ENCODE peak calls at places on chromosomes 4 and X, in eight cellular contexts. One of them, this sample, is unnamed.

GRCh38 chrX:140091276-140091886 is 126.1 kb upstream of the CXorf66 start:
- DNase-seq in spleen: peak; percentile 81
- DNase-seq in HCT116: no peak
- DNase-seq in IMR-90: no peak
- DNase-seq in breast epithelium: no peak
- DNase-seq in adrenal gland: peak; percentile 43
- DNase-seq in K562: peak; percentile 37
- DNase-seq in ovary: no peak
- DNase-seq in this sample: no peak

GRCh38 chr4:69167300-69167699 is 47.2 kb downstream of the UGT2B11 start:
- DNase-seq in K562: no peak
- DNase-seq in IMR-90: peak; percentile 2
- DNase-seq in spleen: no peak
- DNase-seq in adrenal gland: no peak
- DNase-seq in breast epithelium: no peak
- DNase-seq in ovary: no peak
- DNase-seq in HCT116: no peak
- DNase-seq in this sample: no peak

GRCh38 chr4:145207934-145208333 is 27.5 kb upstream of the OTUD4 start:
- DNase-seq in breast epithelium: no peak
- DNase-seq in adrenal gland: no peak
- DNase-seq in K562: no peak
- DNase-seq in ovary: no peak
- DNase-seq in HCT116: no peak
- DNase-seq in IMR-90: no peak
- DNase-seq in spleen: no peak
- DNase-seq in this sample: no peak

GRCh38 chr4:6351246-6352000 is 81.8 kb downstream of the WFS1 start:
- DNase-seq in HCT116: no peak
- DNase-seq in breast epithelium: no peak
- DNase-seq in IMR-90: no peak
- DNase-seq in K562: no peak
- DNase-seq in adrenal gland: no peak
- DNase-seq in ovary: no peak
- DNase-seq in spleen: no peak
- DNase-seq in this sample: no peak

GRCh38 chrX:153920546-153920945 is 5.5 kb downstream of the ARHGAP4 start:
- DNase-seq in ovary: no peak
- DNase-seq in K562: no peak
- DNase-seq in spleen: no peak
- DNase-seq in breast epithelium: no peak
- DNase-seq in IMR-90: no peak
- DNase-seq in HCT116: no peak
- DNase-seq in adrenal gland: no peak
- DNase-seq in this sample: no peak

GRCh38 chr4:4991541-4992099 is 27.6 kb downstream of the CYTL1 start:
- DNase-seq in spleen: no peak
- DNase-seq in ovary: peak; percentile 15
- DNase-seq in IMR-90: no peak
- DNase-seq in adrenal gland: no peak
- DNase-seq in HCT116: no peak
- DNase-seq in breast epithelium: no peak
- DNase-seq in K562: no peak
- DNase-seq in this sample: no peak

GRCh38 chr4:173370130-173370476 is 651 bp upstream of the SAP30 start:
- DNase-seq in HCT116: no peak
- DNase-seq in IMR-90: no peak
- DNase-seq in adrenal gland: peak; percentile 62
- DNase-seq in K562: peak; percentile 60
- DNase-seq in spleen: peak; percentile 91
- DNase-seq in breast epithelium: peak; percentile 60
- DNase-seq in ovary: peak; percentile 62
- DNase-seq in this sample: no peak

GRCh38 chrX:153408871-153409351 is 2.4 kb upstream of the ZFP92 start:
- DNase-seq in spleen: peak; percentile 73
- DNase-seq in adrenal gland: no peak
- DNase-seq in K562: no peak
- DNase-seq in ovary: no peak
- DNase-seq in IMR-90: no peak
- DNase-seq in HCT116: no peak
- DNase-seq in breast epithelium: no peak
- DNase-seq in this sample: no peak

GRCh38 chrX:5399403-5399802 is 829.3 kb downstream of the NLGN4X start:
- DNase-seq in HCT116: no peak
- DNase-seq in breast epithelium: no peak
- DNase-seq in IMR-90: no peak
- DNase-seq in ovary: no peak
- DNase-seq in adrenal gland: no peak
- DNase-seq in spleen: no peak
- DNase-seq in K562: no peak
- DNase-seq in this sample: no peak

GRCh38 chr4:84726356-84726755 is 143.4 kb downstream of the CDS1 start:
- DNase-seq in IMR-90: peak; percentile 8
- DNase-seq in ovary: no peak
- DNase-seq in K562: no peak
- DNase-seq in spleen: no peak
- DNase-seq in adrenal gland: no peak
- DNase-seq in HCT116: no peak
- DNase-seq in breast epithelium: no peak
- DNase-seq in this sample: no peak

GRCh38 chrX:153667931-153668396 is 5.6 kb downstream of the PNCK start:
- DNase-seq in K562: peak; percentile 76
- DNase-seq in breast epithelium: peak; percentile 75
- DNase-seq in IMR-90: peak; percentile 64
- DNase-seq in spleen: peak; percentile 89
- DNase-seq in adrenal gland: peak; percentile 86
- DNase-seq in ovary: peak; percentile 87
- DNase-seq in HCT116: peak; percentile 50
- DNase-seq in this sample: peak; percentile 86

GRCh38 chrX:113384628-113385027 is 544.0 kb upstream of the AMOT start:
- DNase-seq in breast epithelium: no peak
- DNase-seq in K562: no peak
- DNase-seq in spleen: no peak
- DNase-seq in ovary: no peak
- DNase-seq in adrenal gland: peak; percentile 38
- DNase-seq in IMR-90: peak; percentile 41
- DNase-seq in HCT116: no peak
- DNase-seq in this sample: no peak

GRCh38 chrX:68912113-68912980 is 83.5 kb downstream of the EFNB1 start:
- DNase-seq in IMR-90: no peak
- DNase-seq in spleen: no peak
- DNase-seq in breast epithelium: no peak
- DNase-seq in K562: no peak
- DNase-seq in adrenal gland: no peak
- DNase-seq in HCT116: no peak
- DNase-seq in ovary: peak; percentile 35
- DNase-seq in this sample: no peak

GRCh38 chrX:70592091-70592490 is 147.5 kb downstream of the DLG3 start:
- DNase-seq in breast epithelium: no peak
- DNase-seq in HCT116: peak; percentile 26
- DNase-seq in spleen: no peak
- DNase-seq in IMR-90: peak; percentile 63
- DNase-seq in K562: no peak
- DNase-seq in ovary: no peak
- DNase-seq in adrenal gland: no peak
- DNase-seq in this sample: peak; percentile 22

GRCh38 chrX:69298466-69299140 is 133.3 kb upstream of the PJA1 start:
- DNase-seq in adrenal gland: no peak
- DNase-seq in HCT116: no peak
- DNase-seq in K562: no peak
- DNase-seq in ovary: no peak
- DNase-seq in IMR-90: peak; percentile 4
- DNase-seq in breast epithelium: no peak
- DNase-seq in spleen: no peak
- DNase-seq in this sample: no peak

GRCh38 chr4:110198472-110199419 is at the start of gene ELOVL6:
- DNase-seq in IMR-90: peak; percentile 72
- DNase-seq in ovary: peak; percentile 55
- DNase-seq in spleen: peak; percentile 80
- DNase-seq in breast epithelium: no peak
- DNase-seq in HCT116: peak; percentile 61
- DNase-seq in K562: peak; percentile 82
- DNase-seq in adrenal gland: peak; percentile 62
- DNase-seq in this sample: peak; percentile 47
- TF ChIP-seq POLR2A in IMR-90: peak; percentile 44
- TF ChIP-seq POLR2A in ovary: no peak
- TF ChIP-seq POLR2A in spleen: no peak
- TF ChIP-seq POLR2A in breast epithelium: no peak
- TF ChIP-seq POLR2A in HCT116: peak; percentile 70
- TF ChIP-seq POLR2A in K562: peak; percentile 84
- TF ChIP-seq POLR2A in adrenal gland: no peak
- TF ChIP-seq POLR2A in this sample: peak; percentile 9

GRCh38 chrX:318739-319578 is at the start of gene GTPBP6:
- DNase-seq in adrenal gland: peak; percentile 99
- DNase-seq in ovary: peak; percentile 99
- DNase-seq in breast epithelium: peak; percentile 100
- DNase-seq in IMR-90: peak; percentile 100
- DNase-seq in spleen: peak; percentile 100
- DNase-seq in K562: peak; percentile 89
- DNase-seq in HCT116: peak; percentile 95
- DNase-seq in this sample: peak; percentile 88

GRCh38 chrX:319579-320125 is 1.1 kb upstream of the GTPBP6 start:
- DNase-seq in breast epithelium: no peak
- DNase-seq in HCT116: no peak
- DNase-seq in IMR-90: no peak
- DNase-seq in K562: no peak
- DNase-seq in spleen: peak; percentile 93
- DNase-seq in adrenal gland: peak; percentile 58
- DNase-seq in ovary: no peak
- DNase-seq in this sample: no peak

GRCh38 chrX:316351-317325 is 2.0 kb downstream of the GTPBP6 start:
- DNase-seq in K562: no peak
- DNase-seq in IMR-90: no peak
- DNase-seq in HCT116: no peak
- DNase-seq in breast epithelium: no peak
- DNase-seq in adrenal gland: no peak
- DNase-seq in ovary: no peak
- DNase-seq in spleen: peak; percentile 89
- DNase-seq in this sample: no peak

GRCh38 chrX:317424-318067 is 1.1 kb downstream of the GTPBP6 start:
- DNase-seq in HCT116: no peak
- DNase-seq in ovary: no peak
- DNase-seq in adrenal gland: no peak
- DNase-seq in spleen: no peak
- DNase-seq in IMR-90: no peak
- DNase-seq in K562: peak; percentile 95
- DNase-seq in breast epithelium: no peak
- DNase-seq in this sample: no peak

GRCh38 chrX:318068-318738 is 393 bp downstream of the GTPBP6 start:
- DNase-seq in HCT116: peak; percentile 97
- DNase-seq in spleen: peak; percentile 97
- DNase-seq in adrenal gland: peak; percentile 97
- DNase-seq in K562: peak; percentile 88
- DNase-seq in IMR-90: peak; percentile 97
- DNase-seq in breast epithelium: peak; percentile 100
- DNase-seq in ovary: peak; percentile 98
- DNase-seq in this sample: peak; percentile 78
- TF ChIP-seq POLR2A in HCT116: peak; percentile 24
- TF ChIP-seq POLR2A in spleen: no peak
- TF ChIP-seq POLR2A in adrenal gland: peak; percentile 76
- TF ChIP-seq POLR2A in K562: peak; percentile 83
- TF ChIP-seq POLR2A in IMR-90: peak; percentile 77
- TF ChIP-seq POLR2A in breast epithelium: peak; percentile 49
- TF ChIP-seq POLR2A in ovary: peak; percentile 70
- TF ChIP-seq POLR2A in this sample: no peak

DNA sequence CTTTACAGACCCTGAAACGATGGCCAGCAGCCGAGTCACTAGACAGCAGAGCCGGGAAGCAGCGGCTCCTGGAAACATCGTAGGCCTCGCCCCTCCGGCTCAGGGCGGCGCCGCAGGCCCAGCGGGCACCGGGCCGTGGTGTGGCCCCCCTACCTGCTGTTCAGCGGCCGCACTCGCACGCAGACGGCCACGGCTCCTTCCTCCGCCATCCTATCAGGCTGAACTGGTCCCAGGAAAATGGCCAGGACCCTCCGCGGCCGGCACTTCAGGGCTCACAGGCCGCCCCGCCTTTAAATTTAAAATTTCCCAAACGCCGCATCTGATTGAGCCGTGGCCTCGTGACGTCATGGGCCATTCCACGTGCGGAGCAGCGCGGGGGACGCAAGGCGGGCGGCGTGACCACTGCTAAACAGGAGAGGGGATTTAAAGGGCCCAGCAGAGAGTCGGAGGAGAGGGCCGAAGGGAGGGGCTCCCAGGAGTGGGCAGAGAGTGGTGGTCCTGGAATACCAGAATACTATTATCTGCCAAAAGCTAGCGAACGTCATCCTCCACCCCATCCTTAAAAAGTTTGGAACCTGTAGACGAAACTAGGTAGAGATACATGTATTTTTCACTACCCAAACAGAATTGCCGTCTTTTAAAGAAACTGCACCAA is at the start of gene CENPE:
- DNase-seq in ovary: peak; percentile 75
- DNase-seq in spleen: peak; percentile 94
- DNase-seq in IMR-90: peak; percentile 82
- DNase-seq in HCT116: peak; percentile 83
- DNase-seq in breast epithelium: peak; percentile 58
- DNase-seq in K562: peak; percentile 84
- DNase-seq in adrenal gland: peak; percentile 87
- DNase-seq in this sample: peak; percentile 23
- TF ChIP-seq POLR2A in ovary: no peak
- TF ChIP-seq POLR2A in spleen: no peak
- TF ChIP-seq POLR2A in IMR-90: no peak
- TF ChIP-seq POLR2A in HCT116: peak; percentile 9
- TF ChIP-seq POLR2A in breast epithelium: no peak
- TF ChIP-seq POLR2A in K562: peak; percentile 82
- TF ChIP-seq POLR2A in adrenal gland: no peak
- TF ChIP-seq POLR2A in this sample: peak; percentile 59

DNA sequence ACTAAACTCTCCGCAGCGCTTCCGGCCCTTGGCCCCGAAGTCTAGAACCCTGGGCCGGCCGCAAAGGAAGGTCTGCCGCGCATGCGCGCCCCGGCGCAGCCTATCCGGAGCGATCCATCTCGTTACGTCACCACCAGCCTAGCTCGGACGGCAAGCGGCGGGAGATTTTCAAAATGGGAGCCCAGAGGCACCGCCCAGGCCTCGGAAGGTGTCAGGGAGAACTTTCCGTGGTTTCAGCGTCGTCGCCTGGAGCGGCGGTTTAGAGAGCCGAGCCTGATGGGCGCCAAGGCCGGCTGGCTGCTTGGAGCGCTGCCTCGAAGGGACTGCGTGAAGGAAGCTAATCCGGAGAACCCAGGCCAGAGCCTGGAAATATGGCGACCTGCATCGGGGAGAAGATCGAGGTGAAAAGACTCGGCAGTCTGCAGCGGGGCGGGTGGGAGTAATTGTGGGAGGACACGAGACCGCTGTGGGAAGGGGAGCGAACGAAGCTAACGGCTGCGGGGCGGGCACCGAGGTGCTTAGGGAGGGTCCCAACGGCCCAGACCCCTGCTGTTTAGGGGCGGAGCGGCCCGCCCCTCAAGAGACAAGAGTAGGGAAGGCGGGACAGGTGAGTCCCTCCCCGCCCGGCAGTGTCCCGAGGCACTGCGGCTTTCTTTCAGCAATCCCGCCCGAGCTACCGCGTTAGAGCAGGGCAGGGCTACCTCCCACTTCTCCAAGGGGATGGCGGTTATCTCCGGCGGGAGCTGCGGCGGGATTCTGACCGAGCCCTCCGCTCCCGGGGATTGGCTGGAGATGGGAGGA is at the start of gene PLK4:
- DNase-seq in breast epithelium: peak; percentile 92
- DNase-seq in K562: peak; percentile 96
- DNase-seq in IMR-90: peak; percentile 93
- DNase-seq in adrenal gland: peak; percentile 96
- DNase-seq in spleen: peak; percentile 97
- DNase-seq in ovary: peak; percentile 94
- DNase-seq in HCT116: peak; percentile 94
- DNase-seq in this sample: peak; percentile 73
- TF ChIP-seq POLR2A in breast epithelium: peak; percentile 31
- TF ChIP-seq POLR2A in K562: peak; percentile 95
- TF ChIP-seq POLR2A in IMR-90: peak; percentile 34
- TF ChIP-seq POLR2A in adrenal gland: peak; percentile 44
- TF ChIP-seq POLR2A in spleen: no peak
- TF ChIP-seq POLR2A in ovary: no peak
- TF ChIP-seq POLR2A in HCT116: peak; percentile 60
- TF ChIP-seq POLR2A in this sample: peak; percentile 63